ENCODE peak calls at places on chromosomes 13 and 19, in seven cellular contexts. One of them, this sample, is unnamed.

GRCh38 chr13:55263045-55263444 is 1877.7 kb upstream of the PRR20A start:
- DNase-seq in MM.1S: no peak
- DNase-seq in HFF-Myc: no peak
- DNase-seq in HL-60: no peak
- DNase-seq in pancreas: no peak
- DNase-seq in psoas muscle: no peak
- DNase-seq in IMR-90: no peak
- DNase-seq in this sample: no peak

GRCh38 chr19:29976151-29976943 is 34.3 kb downstream of the URI1 start:
- DNase-seq in pancreas: no peak
- DNase-seq in psoas muscle: no peak
- DNase-seq in HFF-Myc: no peak
- DNase-seq in HL-60: no peak
- DNase-seq in IMR-90: no peak
- DNase-seq in MM.1S: no peak
- DNase-seq in this sample: no peak

GRCh38 chr19:41218615-41219507 is at the start of gene AXL:
- DNase-seq in IMR-90: peak; percentile 86
- DNase-seq in pancreas: peak; percentile 12
- DNase-seq in psoas muscle: peak; percentile 89
- DNase-seq in MM.1S: no peak
- DNase-seq in HL-60: no peak
- DNase-seq in HFF-Myc: peak; percentile 59
- DNase-seq in this sample: peak; percentile 63

GRCh38 chr19:7355151-7355845 is 6.6 kb downstream of the ARHGEF18 start:
- DNase-seq in HL-60: no peak
- DNase-seq in psoas muscle: no peak
- DNase-seq in HFF-Myc: no peak
- DNase-seq in MM.1S: no peak
- DNase-seq in IMR-90: peak; percentile 59
- DNase-seq in pancreas: no peak
- DNase-seq in this sample: no peak

GRCh38 chr19:35704218-35704617 is at the start of gene ZBTB32:
- DNase-seq in HL-60: no peak
- DNase-seq in MM.1S: no peak
- DNase-seq in pancreas: no peak
- DNase-seq in IMR-90: peak; percentile 61
- DNase-seq in HFF-Myc: peak; percentile 14
- DNase-seq in psoas muscle: no peak
- DNase-seq in this sample: no peak

GRCh38 chr13:55029280-55029679 is 2000.7 kb downstream of the OLFM4 start:
- DNase-seq in HL-60: no peak
- DNase-seq in HFF-Myc: no peak
- DNase-seq in IMR-90: no peak
- DNase-seq in MM.1S: no peak
- DNase-seq in psoas muscle: no peak
- DNase-seq in pancreas: no peak
- DNase-seq in this sample: no peak

GRCh38 chr19:51000981-51001380 is 423 bp downstream of the KLK8 start:
- DNase-seq in MM.1S: no peak
- DNase-seq in pancreas: no peak
- DNase-seq in IMR-90: no peak
- DNase-seq in HL-60: no peak
- DNase-seq in HFF-Myc: no peak
- DNase-seq in psoas muscle: no peak
- DNase-seq in this sample: no peak

GRCh38 chr19:49361438-49362047 is 673 bp downstream of the TEAD2 start:
- DNase-seq in HFF-Myc: peak; percentile 63
- DNase-seq in MM.1S: no peak
- DNase-seq in psoas muscle: peak; percentile 85
- DNase-seq in IMR-90: peak; percentile 80
- DNase-seq in pancreas: peak; percentile 79
- DNase-seq in HL-60: no peak
- DNase-seq in this sample: peak; percentile 26

GRCh38 chr19:16382775-16383543 is 58.3 kb downstream of the KLF2 start:
- DNase-seq in psoas muscle: peak; percentile 93
- DNase-seq in MM.1S: peak; percentile 78
- DNase-seq in IMR-90: peak; percentile 85
- DNase-seq in pancreas: peak; percentile 59
- DNase-seq in HFF-Myc: peak; percentile 44
- DNase-seq in HL-60: peak; percentile 69
- DNase-seq in this sample: peak; percentile 33

GRCh38 chr19:6268382-6268771 is 11.4 kb downstream of the MLLT1 start:
- DNase-seq in pancreas: no peak
- DNase-seq in HL-60: no peak
- DNase-seq in MM.1S: no peak
- DNase-seq in HFF-Myc: no peak
- DNase-seq in psoas muscle: no peak
- DNase-seq in IMR-90: no peak
- DNase-seq in this sample: no peak

GRCh38 chr13:26977541-26977940 is 194.1 kb downstream of the USP12 start:
- DNase-seq in HL-60: peak; percentile 25
- DNase-seq in pancreas: no peak
- DNase-seq in HFF-Myc: no peak
- DNase-seq in IMR-90: peak; percentile 49
- DNase-seq in psoas muscle: no peak
- DNase-seq in MM.1S: no peak
- DNase-seq in this sample: no peak

GRCh38 chr13:33799950-33800592 is 17.9 kb upstream of the RFC3 start:
- DNase-seq in HFF-Myc: no peak
- DNase-seq in IMR-90: peak; percentile 46
- DNase-seq in psoas muscle: no peak
- DNase-seq in pancreas: no peak
- DNase-seq in MM.1S: no peak
- DNase-seq in HL-60: no peak
- DNase-seq in this sample: peak; percentile 10

GRCh38 chr19:51727349-51727880 is 3.6 kb upstream of the HAS1 start:
- DNase-seq in HL-60: no peak
- DNase-seq in psoas muscle: no peak
- DNase-seq in HFF-Myc: no peak
- DNase-seq in IMR-90: no peak
- DNase-seq in MM.1S: no peak
- DNase-seq in pancreas: no peak
- DNase-seq in this sample: no peak

GRCh38 chr13:43879323-43880181 is at the start of the genes CCDC122 and LACC1:
- DNase-seq in psoas muscle: peak; percentile 90
- DNase-seq in pancreas: peak; percentile 82
- DNase-seq in MM.1S: peak; percentile 60
- DNase-seq in HFF-Myc: no peak
- DNase-seq in IMR-90: peak; percentile 84
- DNase-seq in HL-60: peak; percentile 83
- DNase-seq in this sample: no peak

GRCh38 chr13:33352520-33352919 is 67.0 kb upstream of the STARD13 start:
- DNase-seq in HL-60: no peak
- DNase-seq in pancreas: no peak
- DNase-seq in IMR-90: no peak
- DNase-seq in psoas muscle: peak; percentile 77
- DNase-seq in HFF-Myc: no peak
- DNase-seq in MM.1S: no peak
- DNase-seq in this sample: no peak

GRCh38 chr19:11171144-11171543 is 15.6 kb upstream of the SPC24 start:
- DNase-seq in IMR-90: no peak
- DNase-seq in HL-60: no peak
- DNase-seq in psoas muscle: no peak
- DNase-seq in HFF-Myc: no peak
- DNase-seq in MM.1S: no peak
- DNase-seq in pancreas: no peak
- DNase-seq in this sample: no peak

GRCh38 chr19:50321831-50322230 is 7.3 kb downstream of the KCNC3 start:
- DNase-seq in HFF-Myc: no peak
- DNase-seq in HL-60: no peak
- DNase-seq in pancreas: no peak
- DNase-seq in psoas muscle: peak; percentile 20
- DNase-seq in MM.1S: no peak
- DNase-seq in IMR-90: no peak
- DNase-seq in this sample: no peak

GRCh38 chr19:7595466-7596133 is at the start of gene CAMSAP3:
- DNase-seq in HFF-Myc: peak; percentile 27
- DNase-seq in IMR-90: no peak
- DNase-seq in psoas muscle: no peak
- DNase-seq in MM.1S: peak; percentile 19
- DNase-seq in pancreas: peak; percentile 56
- DNase-seq in HL-60: peak; percentile 9
- DNase-seq in this sample: no peak

GRCh38 chr19:2330255-2330631 is 1.8 kb downstream of the SPPL2B start:
- DNase-seq in pancreas: no peak
- DNase-seq in psoas muscle: no peak
- DNase-seq in HFF-Myc: no peak
- DNase-seq in HL-60: no peak
- DNase-seq in IMR-90: no peak
- DNase-seq in MM.1S: no peak
- DNase-seq in this sample: no peak
- H3K4me3 ChIP-seq in pancreas: no peak overlapping the region
- H3K4me3 ChIP-seq in psoas muscle: peak overlapping the region; percentile 93
- H3K4me3 ChIP-seq in HFF-Myc: no peak overlapping the region
- H3K4me3 ChIP-seq in HL-60: no peak overlapping the region
- H3K4me3 ChIP-seq in IMR-90: no peak overlapping the region
- H3K4me3 ChIP-seq in MM.1S: no peak overlapping the region
- H3K4me3 ChIP-seq in this sample: no peak overlapping the region

GRCh38 chr13:70613295-70613694 is 505.0 kb upstream of the KLHL1 start:
- DNase-seq in MM.1S: no peak
- DNase-seq in psoas muscle: no peak
- DNase-seq in HFF-Myc: no peak
- DNase-seq in HL-60: no peak
- DNase-seq in pancreas: no peak
- DNase-seq in IMR-90: no peak
- DNase-seq in this sample: no peak
- TF ChIP-seq CTCF in MM.1S: no peak
- TF ChIP-seq CTCF in psoas muscle: no peak
- TF ChIP-seq CTCF in HFF-Myc: no peak
- TF ChIP-seq CTCF in HL-60: no peak
- TF ChIP-seq CTCF in pancreas: no peak
- TF ChIP-seq CTCF in IMR-90: no peak
- TF ChIP-seq CTCF in this sample: no peak

GRCh38 chr19:4059493-4059880 is 7.2 kb downstream of the ZBTB7A start:
- DNase-seq in HL-60: no peak
- DNase-seq in HFF-Myc: no peak
- DNase-seq in MM.1S: no peak
- DNase-seq in pancreas: no peak
- DNase-seq in IMR-90: no peak
- DNase-seq in psoas muscle: no peak
- DNase-seq in this sample: no peak
- H3K4me3 ChIP-seq in HL-60: no peak overlapping the region
- H3K4me3 ChIP-seq in HFF-Myc: peak overlapping the region; percentile 33
- H3K4me3 ChIP-seq in MM.1S: no peak overlapping the region
- H3K4me3 ChIP-seq in pancreas: no peak overlapping the region
- H3K4me3 ChIP-seq in IMR-90: no peak overlapping the region
- H3K4me3 ChIP-seq in psoas muscle: peak overlapping the region; percentile 97
- H3K4me3 ChIP-seq in this sample: no peak overlapping the region

DNA sequence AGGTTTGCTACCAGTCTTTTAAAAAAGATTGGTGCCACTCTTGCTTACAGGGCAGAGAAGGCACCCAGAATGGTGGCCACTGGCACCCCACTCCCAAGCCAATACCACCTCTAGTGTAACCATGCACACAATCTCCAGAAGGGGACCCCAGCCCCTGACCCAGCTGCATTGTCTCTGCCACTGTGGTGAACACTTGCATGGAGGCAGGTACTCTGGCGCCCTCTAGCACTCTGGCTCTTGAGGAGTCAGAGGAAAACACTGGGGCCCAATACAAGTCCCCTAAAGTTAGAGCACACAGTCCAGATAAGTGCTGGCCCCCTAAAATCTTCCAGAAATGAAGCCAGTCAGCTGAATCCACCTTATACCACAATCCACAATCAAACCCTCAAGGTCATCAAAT is 6.0 kb downstream of the ERVV-1 start:
- DNase-seq in HL-60: peak; percentile 34
- DNase-seq in IMR-90: no peak
- DNase-seq in psoas muscle: no peak
- DNase-seq in HFF-Myc: no peak
- DNase-seq in MM.1S: no peak
- DNase-seq in pancreas: no peak
- DNase-seq in this sample: no peak
- TF ChIP-seq CTCF in HL-60: no peak
- TF ChIP-seq CTCF in IMR-90: no peak
- TF ChIP-seq CTCF in psoas muscle: no peak
- TF ChIP-seq CTCF in HFF-Myc: no peak
- TF ChIP-seq CTCF in MM.1S: no peak
- TF ChIP-seq CTCF in pancreas: no peak
- TF ChIP-seq CTCF in this sample: no peak

DNA sequence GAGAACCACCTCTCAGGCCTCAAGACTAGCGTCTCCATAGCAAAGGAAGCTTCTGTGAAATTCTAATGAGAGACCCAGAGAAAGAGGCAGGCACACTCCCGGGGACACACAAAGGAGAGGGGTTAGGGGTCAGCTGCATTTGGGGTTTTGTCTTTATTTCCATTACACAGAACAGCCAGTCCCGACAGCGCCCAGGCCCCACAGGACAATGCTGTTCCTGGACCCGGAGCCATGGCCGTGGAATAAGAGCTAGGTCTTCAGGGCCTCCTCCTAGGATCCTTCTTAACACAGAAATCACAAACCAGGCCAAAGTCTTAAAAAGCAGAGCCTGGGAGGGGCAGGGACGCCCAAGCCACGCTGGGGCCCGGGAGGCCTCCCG is 22.8 kb downstream of the KCTD15 start:
- DNase-seq in HL-60: no peak
- DNase-seq in psoas muscle: no peak
- DNase-seq in MM.1S: no peak
- DNase-seq in IMR-90: no peak
- DNase-seq in pancreas: no peak
- DNase-seq in HFF-Myc: no peak
- DNase-seq in this sample: no peak
- H3K4me3 ChIP-seq in HL-60: peak overlapping the region; percentile 9
- H3K4me3 ChIP-seq in psoas muscle: peak overlapping the region; percentile 59
- H3K4me3 ChIP-seq in MM.1S: peak overlapping the region; percentile 26
- H3K4me3 ChIP-seq in IMR-90: no peak overlapping the region
- H3K4me3 ChIP-seq in pancreas: no peak overlapping the region
- H3K4me3 ChIP-seq in HFF-Myc: peak overlapping the region; percentile 34
- H3K4me3 ChIP-seq in this sample: peak overlapping the region; percentile 44

DNA sequence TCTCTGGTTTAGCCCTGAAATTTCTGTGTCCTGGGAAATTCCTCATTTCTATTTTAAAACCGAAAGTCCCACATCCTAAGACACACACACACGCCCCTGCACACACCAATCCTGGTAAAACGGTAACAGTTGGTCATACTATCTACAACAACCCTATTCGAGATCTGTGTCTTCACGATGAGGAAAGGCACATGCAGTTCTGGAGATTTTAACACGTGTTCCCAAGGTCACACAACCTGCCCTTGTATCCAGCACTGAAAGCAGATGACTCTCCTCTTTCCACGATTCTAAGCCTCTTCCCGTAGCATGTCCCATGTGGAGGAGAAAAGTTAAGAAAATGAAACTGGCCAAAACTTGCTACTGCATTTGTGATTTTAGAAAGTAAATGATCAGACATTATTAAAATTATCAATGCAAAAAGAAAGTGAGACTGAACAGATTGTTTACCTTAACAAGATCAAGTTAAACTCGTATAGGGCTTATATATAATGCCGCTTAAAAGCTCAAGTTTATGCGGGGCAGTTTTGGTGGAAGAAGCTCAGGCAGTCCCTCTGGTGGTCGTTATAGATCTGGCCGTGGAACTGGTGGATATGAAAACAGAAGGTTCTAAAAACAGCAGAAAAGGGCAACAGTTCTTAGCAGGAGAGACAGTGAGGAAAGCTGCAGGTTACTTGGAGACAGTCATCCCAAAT is 32.7 kb downstream of the VSTM1 start:
- DNase-seq in HFF-Myc: no peak
- DNase-seq in HL-60: no peak
- DNase-seq in IMR-90: peak; percentile 24
- DNase-seq in pancreas: no peak
- DNase-seq in psoas muscle: no peak
- DNase-seq in MM.1S: peak; percentile 9
- DNase-seq in this sample: no peak
- TF ChIP-seq CTCF in HFF-Myc: peak; percentile 63
- TF ChIP-seq CTCF in HL-60: no peak
- TF ChIP-seq CTCF in IMR-90: peak; percentile 35
- TF ChIP-seq CTCF in pancreas: no peak
- TF ChIP-seq CTCF in psoas muscle: no peak
- TF ChIP-seq CTCF in MM.1S: peak; percentile 35
- TF ChIP-seq CTCF in this sample: peak; percentile 39

GRCh38 chr19:46659151-46660007 is 1.6 kb downstream of the DACT3 start:
- DNase-seq in pancreas: peak; percentile 15
- DNase-seq in HFF-Myc: no peak
- DNase-seq in HL-60: peak; percentile 40
- DNase-seq in IMR-90: no peak
- DNase-seq in MM.1S: no peak
- DNase-seq in psoas muscle: peak; percentile 58
- DNase-seq in this sample: no peak
- H3K4me3 ChIP-seq in pancreas: no peak overlapping the region
- H3K4me3 ChIP-seq in HFF-Myc: peak overlapping the region; percentile 63
- H3K4me3 ChIP-seq in HL-60: no peak overlapping the region
- H3K4me3 ChIP-seq in IMR-90: peak overlapping the region; percentile 64
- H3K4me3 ChIP-seq in MM.1S: no peak overlapping the region
- H3K4me3 ChIP-seq in psoas muscle: peak overlapping the region; percentile 70
- H3K4me3 ChIP-seq in this sample: peak overlapping the region; percentile 69